ENCODE peak calls at places on chromosome 6, in seven cellular contexts. B is HepG2, N is SK-N-SH, O is H1, P is K562, H is HCT116, F is GM12878. I is an unnamed sample.

GRCh38 chr6:110595112-110595511 is 118.7 kb upstream of the SLC22A16 start:
- DNase-seq in F (no peak), H (no peak), B (no peak), N (no peak), O (no peak), P (no peak), I (no peak)

GRCh38 chr6:15615837-15616236 is 47.0 kb downstream of the DTNBP1 start:
- DNase-seq in P (no peak), F (no peak), H (no peak), O (no peak), B (peak), N (no peak), I (no peak)

GRCh38 chr6:133837801-133838349 is 51.0 kb upstream of the TCF21 start:
- DNase-seq in P (peak), O (peak), H (peak), B (peak), F (no peak), N (peak), I (peak)

GRCh38 chr6:12367412-12367811 is 77.3 kb downstream of the EDN1 start:
- DNase-seq in F (no peak), N (no peak), H (no peak), B (no peak), O (no peak), P (no peak), I (no peak)

GRCh38 chr6:106037060-106037459 is 49.1 kb upstream of the PRDM1 start:
- DNase-seq in P (no peak), H (no peak), F (no peak), N (no peak), O (no peak), B (no peak), I (no peak)

GRCh38 chr6:125510405-125510804 is 208.6 kb upstream of the HDDC2 start:
- DNase-seq in F (no peak), O (no peak), B (no peak), P (no peak), N (no peak), H (no peak), I (no peak)

GRCh38 chr6:133707456-133707855 is 181.5 kb upstream of the TCF21 start:
- DNase-seq in P (no peak), N (no peak), O (no peak), H (no peak), B (no peak), F (peak), I (no peak)

GRCh38 chr6:44035621-44036020 is 91.6 kb downstream of the MRPL14 start:
- DNase-seq in O (no peak), H (no peak), F (no peak), P (no peak), N (no peak), B (no peak), I (no peak)

GRCh38 chr6:60754879-60755278 is 1531.1 kb downstream of the KHDRBS2 start:
- DNase-seq in H (no peak), N (no peak), F (no peak), O (no peak), B (no peak), P (no peak), I (no peak)

GRCh38 chr6:5333653-5334052 is 72.3 kb downstream of the FARS2 start:
- DNase-seq in P (no peak), F (no peak), H (no peak), B (peak), N (no peak), O (no peak), I (no peak)

GRCh38 chr6:163501440-163501839 is 86.9 kb downstream of the QKI start:
- DNase-seq in P (no peak), O (no peak), N (no peak), F (no peak), H (no peak), B (no peak), I (no peak)

GRCh38 chr6:10725716-10726115 is 2.8 kb downstream of the TMEM14C start:
- DNase-seq in N (no peak), P (no peak), F (no peak), O (no peak), H (no peak), B (no peak), I (no peak)

GRCh38 chr6:125094563-125094962 is 59.0 kb upstream of the TPD52L1 start:
- DNase-seq in P (no peak), O (no peak), F (no peak), N (no peak), H (no peak), B (no peak), I (no peak)

GRCh38 chr6:49909508-49910047 is 43.2 kb upstream of the CRISP1 start:
- DNase-seq in F (no peak), P (no peak), N (no peak), H (no peak), O (no peak), B (no peak), I (no peak)

GRCh38 chr6:24329451-24329850 is 28.4 kb downstream of the DCDC2 start:
- DNase-seq in F (no peak), N (no peak), O (no peak), H (no peak), B (peak), P (no peak), I (no peak)

GRCh38 chr6:38502423-38502822 is 137.3 kb downstream of the BTBD9 start:
- DNase-seq in H (no peak), N (no peak), O (no peak), B (peak), F (no peak), P (no peak), I (no peak)

GRCh38 chr6:170437719-170438401 is 115.2 kb downstream of the PSMB1 start:
- DNase-seq in O (no peak), B (no peak), P (no peak), N (no peak), H (no peak), F (no peak), I (no peak)

GRCh38 chr6:112877134-112878100 is 530.3 kb downstream of the RFPL4B start:
- DNase-seq in H (no peak), O (no peak), B (no peak), N (peak), P (no peak), F (no peak), I (peak)

GRCh38 chr6:89689732-89690131 is 51.2 kb upstream of the LYRM2 start:
- DNase-seq in H (no peak), P (no peak), F (no peak), B (no peak), N (no peak), O (peak), I (no peak)

GRCh38 chr6:121944361-121944760 is 455.1 kb upstream of the HSF2 start:
- DNase-seq in H (no peak), P (no peak), N (no peak), O (no peak), B (no peak), F (no peak), I (no peak)

GRCh38 chr6:127855542-127856159 is 45.2 kb downstream of the THEMIS start:
- DNase-seq in F (no peak), P (no peak), B (peak), O (no peak), H (no peak), N (no peak), I (no peak)

GRCh38 chr6:5142131-5142530 is 57.0 kb downstream of the PPP1R3G start:
- DNase-seq in H (no peak), B (no peak), N (no peak), P (no peak), O (no peak), F (no peak), I (no peak)

GRCh38 chr6:139060332-139060731 is 31.8 kb downstream of the ABRACL start:
- DNase-seq in H (no peak), N (no peak), O (no peak), F (no peak), P (no peak), B (no peak), I (no peak)

GRCh38 chr6:151341481-151342195 is 49.7 kb downstream of the ZBTB2 start:
- DNase-seq in B (no peak), O (no peak), P (no peak), F (no peak), N (no peak), H (no peak), I (no peak)

GRCh38 chr6:16739329-16739801 is 21.9 kb downstream of the ATXN1 start:
- DNase-seq in O (no peak), F (no peak), N (no peak), P (no peak), B (peak), H (no peak), I (no peak)

GRCh38 chr6:44920952-44921491 is 407.1 kb upstream of the RUNX2 start:
- DNase-seq in O (no peak), H (no peak), P (no peak), F (no peak), N (no peak), B (peak), I (no peak)

GRCh38 chr6:54525731-54526130 is 217.5 kb downstream of the TINAG start:
- DNase-seq in P (no peak), F (no peak), H (peak), N (no peak), B (no peak), O (no peak), I (no peak)

GRCh38 chr6:161168281-161168891 is 105.5 kb downstream of the AGPAT4 start:
- DNase-seq in P (no peak), H (peak), O (no peak), N (peak), F (no peak), B (no peak), I (no peak)

GRCh38 chr6:53306819-53307347 is 41.9 kb downstream of the ELOVL5 start:
- DNase-seq in B (peak), H (no peak), O (no peak), F (peak), N (no peak), P (no peak), I (no peak)

GRCh38 chr6:35895560-35895959 is 25.3 kb downstream of the SRPK1 start:
- DNase-seq in H (no peak), B (no peak), N (no peak), P (no peak), F (no peak), O (no peak), I (peak)

GRCh38 chr6:164693934-164694333 is 615.5 kb downstream of the C6orf118 start:
- DNase-seq in N (no peak), O (peak), F (no peak), B (no peak), H (no peak), P (no peak), I (no peak)

GRCh38 chr6:133132092-133132491 is 109.1 kb upstream of the EYA4 start:
- DNase-seq in H (no peak), B (no peak), P (no peak), F (no peak), O (no peak), N (peak), I (no peak)

GRCh38 chr6:63351995-63352586 is 32.3 kb upstream of the LGSN start:
- DNase-seq in N (no peak), O (no peak), P (no peak), B (peak), H (peak), F (peak), I (no peak)

GRCh38 chr6:57307850-57308249 is 9.6 kb upstream of the PRIM2 start:
- DNase-seq in F (no peak), H (no peak), O (no peak), N (no peak), P (no peak), B (no peak), I (no peak)

DNA sequence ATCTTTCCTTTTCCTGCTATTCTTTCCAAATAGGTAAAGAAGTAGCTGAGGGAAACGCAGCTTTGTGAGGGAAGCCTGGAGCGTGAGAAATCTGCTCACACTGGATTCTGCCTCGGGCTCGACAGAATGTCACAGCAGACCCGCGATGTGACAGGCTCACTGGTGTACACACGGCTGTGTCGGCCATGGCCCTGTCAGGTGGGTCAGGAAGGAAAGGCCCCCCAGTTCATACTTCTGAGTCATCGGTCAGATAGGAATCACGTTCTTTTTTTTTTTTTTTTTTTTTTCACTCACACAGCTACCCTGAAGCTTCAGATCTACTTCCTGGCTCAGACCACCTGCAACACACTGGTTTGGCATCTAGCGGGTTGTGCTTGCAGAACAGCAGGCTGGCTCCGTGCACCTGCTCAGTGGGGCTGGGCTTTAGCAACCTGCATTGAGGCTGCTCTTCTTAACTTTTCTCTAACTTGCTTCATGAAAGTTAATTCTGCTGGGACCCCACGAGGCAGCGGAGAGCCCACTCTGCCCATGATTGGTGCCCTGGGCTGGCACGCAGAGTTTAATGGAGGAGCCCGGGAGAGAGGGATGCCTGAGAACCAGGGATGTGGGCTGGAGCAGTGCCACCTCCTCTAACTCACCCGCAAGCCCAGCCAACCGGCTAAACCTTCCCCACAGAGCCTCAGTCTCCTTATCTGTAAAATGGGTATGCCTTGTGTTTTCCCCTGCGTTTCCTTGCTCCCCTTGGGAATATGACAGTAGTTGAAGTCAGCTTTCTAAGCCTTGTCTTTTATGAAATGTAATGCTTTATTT is 61.5 kb upstream of the FNDC1 start:
- DNase-seq in H (no peak), P (no peak), B (no peak), O (no peak), F (no peak), N (no peak), I (no peak)
- TF ChIP-seq JUND in H (no peak), P (peak), B (no peak), O (no peak), F (no peak), N (no peak), I (no peak)

DNA sequence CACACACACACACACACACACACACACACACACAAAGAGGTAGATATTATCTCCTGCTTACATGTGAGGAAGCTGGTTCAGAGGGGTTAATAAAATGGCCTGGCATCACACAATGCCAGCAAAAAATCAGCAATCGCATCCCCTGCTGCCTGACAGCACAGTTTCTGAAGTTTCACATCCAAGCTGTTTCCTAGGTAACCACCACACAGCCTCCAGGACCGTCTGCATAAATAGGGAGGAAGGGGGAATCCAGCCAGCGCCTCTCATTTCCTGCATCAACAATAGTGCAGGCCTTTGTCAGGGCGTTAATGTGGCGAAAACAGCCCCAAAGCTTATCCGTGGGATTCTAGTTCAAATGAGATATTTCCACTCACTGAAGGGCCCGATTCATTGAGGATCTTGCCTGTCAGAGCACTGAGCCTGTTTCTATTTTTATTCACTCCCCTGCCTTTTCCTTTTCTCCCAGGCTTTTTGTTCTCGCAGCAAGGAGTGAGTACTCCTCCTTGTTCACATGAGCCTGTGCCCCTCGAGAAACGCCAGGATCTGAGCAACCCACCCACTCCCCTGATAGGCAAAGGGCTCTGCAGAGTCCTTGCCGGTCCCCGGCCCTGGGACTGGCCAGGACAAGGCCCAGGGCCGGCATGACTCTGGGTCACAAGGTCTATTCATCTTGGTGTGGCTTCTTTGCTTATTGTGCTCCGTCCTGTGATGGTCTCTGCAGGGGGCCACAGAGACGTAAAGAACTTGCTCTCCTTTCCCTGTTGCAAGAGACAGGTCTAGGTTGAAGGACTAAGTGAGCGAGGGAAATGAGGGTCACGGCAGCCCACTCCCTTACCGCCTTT is 32.7 kb downstream of the TUBB2B start:
- DNase-seq in H (no peak), P (no peak), B (no peak), F (no peak), N (peak), O (no peak), I (no peak)
- TF ChIP-seq JUND in H (no peak), P (no peak), B (no peak), F (no peak), N (no peak), O (no peak), I (no peak)

DNA sequence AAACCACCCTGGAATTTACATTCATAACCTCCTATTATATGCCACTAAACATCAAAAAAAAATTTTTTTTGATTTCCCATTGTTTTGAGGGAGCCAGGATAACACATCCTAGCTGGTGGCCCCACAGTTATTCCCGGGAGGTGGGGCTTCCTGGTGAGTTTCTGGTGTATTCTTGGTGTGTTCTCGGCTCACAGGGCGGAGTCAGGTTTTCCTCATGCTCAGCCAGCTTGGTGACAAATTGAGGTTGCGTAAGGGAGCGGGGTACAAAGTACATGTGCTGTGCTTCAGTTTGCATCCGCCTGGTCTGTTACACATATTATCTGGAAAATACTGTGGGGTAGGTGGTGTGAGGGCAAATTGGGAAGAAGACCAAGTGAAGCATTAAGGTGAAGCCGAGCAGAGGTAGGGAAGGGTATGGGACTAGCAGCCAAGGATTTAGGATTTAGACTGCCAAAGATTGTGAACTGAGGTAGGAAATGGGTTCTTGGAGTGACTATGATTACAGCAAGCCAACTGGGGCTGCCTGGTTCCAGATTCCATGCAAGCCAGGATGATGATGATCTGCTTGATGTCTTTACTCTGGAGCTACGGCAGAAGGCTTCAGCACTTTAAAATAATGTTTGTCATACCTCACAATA is 46.2 kb upstream of the EEF1A1 start:
- DNase-seq in P (peak), H (peak), N (no peak), F (no peak), O (no peak), B (peak), I (no peak)
- TF ChIP-seq JUND in P (no peak), H (no peak), N (no peak), F (no peak), O (no peak), B (no peak), I (no peak)

GRCh38 chr6:129749749-129750120 is 39.8 kb upstream of the ARHGAP18 start:
- DNase-seq in F (peak), P (no peak), H (peak), O (no peak), N (no peak), B (no peak), I (no peak)
- TF ChIP-seq JUND in F (no peak), P (no peak), H (peak), O (no peak), N (no peak), B (no peak), I (no peak)

GRCh38 chr6:157512081-157512682 is 131.2 kb downstream of the ZDHHC14 start:
- DNase-seq in O (no peak), P (no peak), H (no peak), N (no peak), B (no peak), F (no peak), I (no peak)

GRCh38 chr6:157516319-157517026 is 135.5 kb downstream of the ZDHHC14 start:
- DNase-seq in N (no peak), H (no peak), B (no peak), O (no peak), F (no peak), P (no peak), I (no peak)

GRCh38 chr6:157513619-157514485 is 132.9 kb downstream of the ZDHHC14 start:
- DNase-seq in F (no peak), B (no peak), N (no peak), O (no peak), P (no peak), H (no peak), I (no peak)

GRCh38 chr6:157513004-157513603 is 132.1 kb downstream of the ZDHHC14 start:
- DNase-seq in N (no peak), H (no peak), O (no peak), F (no peak), P (no peak), B (peak), I (no peak)

DNA sequence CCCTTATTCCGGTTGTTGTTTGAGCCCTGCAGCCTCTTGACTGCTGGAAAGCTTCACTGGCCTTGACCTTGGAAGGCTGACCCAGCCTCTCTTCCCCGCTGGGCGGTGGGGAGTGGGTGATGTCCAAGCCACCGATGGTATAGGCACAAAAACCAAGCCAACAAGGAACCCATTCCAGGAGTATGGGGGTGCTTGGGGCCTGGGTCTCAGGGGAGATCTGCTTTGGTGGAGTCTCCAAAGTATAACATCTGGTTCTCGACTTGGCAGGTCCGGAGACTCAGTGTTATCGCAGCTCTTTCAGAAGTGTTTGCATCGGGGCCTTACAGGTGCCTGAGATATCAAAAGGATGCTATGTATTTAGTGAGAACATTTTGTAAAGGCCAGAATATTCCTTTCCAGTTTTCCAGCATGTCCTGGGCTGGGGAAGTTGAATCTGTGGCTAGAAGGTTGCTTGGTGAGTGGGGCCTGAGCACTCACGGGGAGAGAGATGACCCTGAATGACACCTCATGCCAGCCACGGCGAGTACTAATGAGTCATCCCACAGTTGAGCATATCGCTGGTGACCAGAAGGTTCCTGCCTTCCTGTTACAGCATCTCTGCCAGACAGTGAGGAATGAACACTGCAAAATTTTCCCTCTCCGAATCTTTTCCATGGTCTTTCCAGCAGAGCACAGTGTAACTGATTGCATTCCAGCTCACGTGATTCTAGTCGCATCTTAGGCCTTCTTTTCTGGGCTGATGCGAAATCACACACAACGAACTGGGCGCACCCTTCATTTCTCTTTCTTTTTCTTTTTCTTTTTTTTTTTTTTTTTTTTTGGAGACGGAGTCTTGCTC is 133.9 kb downstream of the ZDHHC14 start:
- DNase-seq in N (no peak), H (no peak), F (no peak), B (peak), P (peak), O (no peak), I (no peak)
- TF ChIP-seq JUND in N (peak), H (peak), F (no peak), B (peak), P (peak), O (no peak), I (no peak)

I was measured in T47D.